ENCODE peak calls at places on chromosomes 7 and 10, in nine cellular contexts. A is effector memory CD8-positive, alpha-beta T cell; R is SK-N-SH; Y is NCI-H345; B is NCI-H82; T is Daoy; F is pons; G is activated T-cell treated with anti-CD3 and anti-CD28 coated beads, Interleukin-2, amount 50 U/mL, for 1 hour; E is hypothalamus. H is an unnamed sample.
A peak's percentile ranks its signal among the peaks of the same experiment; 100 is the strongest.

GRCh38 chr7:135282621-135283295 is 49.1 kb downstream of the STRA8 start:
- DNase-seq in R (no peak), B (peak; percentile 55), T (peak; percentile 55), Y (no peak), F (no peak), G (no peak), A (no peak), E (no peak), H (no peak)

GRCh38 chr7:151623766-151624165 is 104.1 kb upstream of the RHEB start:
- DNase-seq in B (no peak), Y (no peak), E (no peak), A (no peak), G (no peak), R (no peak), F (no peak), T (peak; percentile 31), H (no peak)

GRCh38 chr7:143329471-143330170 is 13.7 kb downstream of the CLCN1 start:
- DNase-seq in F (no peak), T (no peak), Y (no peak), A (no peak), R (no peak), E (no peak), G (no peak), B (no peak), H (no peak)

GRCh38 chr10:5297466-5297865 is 67.3 kb upstream of the UCN3 start:
- DNase-seq in Y (no peak), G (peak; percentile 33), B (no peak), T (no peak), R (no peak), A (no peak), E (no peak), F (no peak), H (no peak)

GRCh38 chr10:69352569-69353264 is 64.0 kb downstream of the TACR2 start:
- DNase-seq in F (no peak), E (no peak), G (no peak), T (no peak), R (no peak), B (no peak), Y (no peak), A (no peak), H (no peak)

GRCh38 chr7:127667751-127668530 is 15.9 kb downstream of the SND1 start:
- DNase-seq in G (no peak), F (peak; percentile 42), E (no peak), B (no peak), A (no peak), Y (no peak), T (no peak), R (no peak), H (no peak)

GRCh38 chr7:2862831-2863361 is 18.8 kb upstream of the GNA12 start:
- DNase-seq in F (no peak), R (no peak), T (peak; percentile 98), A (peak; percentile 42), G (no peak), Y (no peak), E (no peak), B (no peak), H (no peak)

GRCh38 chr10:118046491-118047362 is at the start of gene RAB11FIP2:
- DNase-seq in G (peak; percentile 97), Y (peak; percentile 88), R (peak; percentile 97), B (peak; percentile 92), E (peak; percentile 93), T (peak; percentile 94), A (peak; percentile 96), F (peak; percentile 93), H (peak; percentile 92)

GRCh38 chr10:72319416-72320254 is 35.1 kb downstream of the DNAJB12 start:
- DNase-seq in T (peak; percentile 91), F (peak; percentile 75), Y (peak; percentile 77), A (peak; percentile 87), E (peak; percentile 72), R (peak; percentile 91), B (peak; percentile 86), G (peak; percentile 87), H (peak; percentile 90)

GRCh38 chr7:1909476-1909875 is 239.4 kb downstream of the ELFN1 start:
- DNase-seq in F (no peak), A (no peak), Y (no peak), T (no peak), R (no peak), E (no peak), G (no peak), B (no peak), H (no peak)

GRCh38 chr10:94224656-94225055 is 138.1 kb downstream of the NOC3L start:
- DNase-seq in B (no peak), E (no peak), Y (no peak), G (no peak), A (no peak), R (no peak), F (no peak), T (peak; percentile 67), H (no peak)

GRCh38 chr7:96826089-96826488 is 116.4 kb upstream of the SEM1 start:
- DNase-seq in B (no peak), R (no peak), G (no peak), F (no peak), T (peak; percentile 8), E (no peak), Y (no peak), A (no peak), H (no peak)

GRCh38 chr7:131302876-131303707 is 24.6 kb upstream of the MKLN1 start:
- DNase-seq in Y (peak; percentile 4), E (no peak), R (no peak), T (peak; percentile 50), G (peak; percentile 31), F (peak; percentile 41), B (no peak), A (peak; percentile 8), H (no peak)

GRCh38 chr10:95445837-95446347 is 115.3 kb downstream of the SORBS1 start:
- DNase-seq in Y (peak; percentile 26), T (peak; percentile 80), E (no peak), A (peak; percentile 9), F (peak; percentile 80), B (peak; percentile 79), R (peak; percentile 67), G (no peak), H (peak; percentile 75)

GRCh38 chr10:123666318-123667291 is at the start of gene GPR26:
- DNase-seq in A (no peak), B (no peak), Y (no peak), E (no peak), G (no peak), R (peak; percentile 69), F (no peak), T (peak; percentile 17), H (no peak)

GRCh38 chr7:81846398-81846797 is 76.6 kb upstream of the HGF start:
- DNase-seq in G (no peak), F (peak; percentile 84), E (no peak), Y (no peak), A (no peak), T (peak; percentile 23), B (peak; percentile 22), R (no peak), H (no peak)

GRCh38 chr10:124509836-124510535 is 48.4 kb downstream of the LHPP start:
- DNase-seq in B (no peak), E (no peak), Y (no peak), T (no peak), A (no peak), G (no peak), R (no peak), F (no peak), H (no peak)

GRCh38 chr10:12501851-12502525 is 152.6 kb downstream of the CAMK1D start:
- DNase-seq in G (peak; percentile 12), E (no peak), T (no peak), A (no peak), Y (no peak), R (no peak), F (no peak), B (no peak), H (no peak)

GRCh38 chr10:51159841-51160240 is 85.6 kb downstream of the PRKG1 start:
- DNase-seq in E (no peak), T (no peak), G (no peak), R (no peak), Y (no peak), A (no peak), B (no peak), F (no peak), H (no peak)

GRCh38 chr10:118723467-118723866 is 31.3 kb downstream of the CACUL1 start:
- DNase-seq in T (no peak), B (no peak), R (no peak), G (no peak), Y (no peak), A (no peak), F (no peak), E (no peak), H (no peak)

GRCh38 chr7:29158748-29159147 is 12.4 kb upstream of the CPVL start:
- DNase-seq in G (no peak), B (peak; percentile 33), R (peak; percentile 37), F (no peak), E (no peak), Y (no peak), T (no peak), A (no peak), H (no peak)

GRCh38 chr7:76260171-76260703 is 42.2 kb upstream of the HSPB1 start:
- DNase-seq in T (peak; percentile 85), E (no peak), B (peak; percentile 67), R (peak; percentile 98), F (no peak), G (peak; percentile 59), A (no peak), Y (peak; percentile 78), H (no peak)

GRCh38 chr7:128322040-128322643 is 21.6 kb downstream of the RBM28 start:
- DNase-seq in E (no peak), F (peak; percentile 62), Y (peak; percentile 27), G (no peak), T (peak; percentile 39), B (peak; percentile 51), R (peak; percentile 47), A (peak; percentile 27), H (no peak)

GRCh38 chr10:62554632-62555199 is 180.5 kb downstream of the ZNF365 start:
- DNase-seq in G (no peak), E (no peak), Y (no peak), R (peak; percentile 33), B (peak; percentile 91), T (peak; percentile 45), F (peak; percentile 70), A (no peak), H (no peak)

GRCh38 chr10:70315815-70316214 is 32.0 kb upstream of the NPFFR1 start:
- DNase-seq in A (no peak), F (no peak), R (no peak), B (no peak), G (no peak), T (no peak), E (no peak), Y (no peak), H (no peak)